ENCODE peak calls at places on chromosome 9, in four cellular contexts. O is SJSA1, P is thoracic aorta, F is mammary epithelial cell. R is an unnamed sample.

GRCh38 chr9:131845286-131846011 is 105.6 kb upstream of the RAPGEF1 start:
- DNase-seq in F (no peak), P (no peak), O (no peak), R (no peak)

GRCh38 chr9:82923410-82924242 is 139.3 kb downstream of the RASEF start:
- DNase-seq in F (peak; percentile 11), O (no peak), P (no peak), R (no peak)

GRCh38 chr9:85046475-85046874 is 376.9 kb downstream of the NTRK2 start:
- DNase-seq in F (no peak), O (no peak), P (no peak), R (no peak)

GRCh38 chr9:94913550-94913949 is 187.1 kb downstream of the AOPEP start:
- DNase-seq in O (no peak), F (no peak), P (no peak), R (no peak)

GRCh38 chr9:6383551-6384225 is 29.3 kb upstream of the UHRF2 start:
- DNase-seq in F (peak; percentile 32), O (no peak), P (no peak), R (no peak)

GRCh38 chr9:120928015-120928719 is 1.6 kb upstream of the TRAF1 start:
- DNase-seq in O (no peak), P (no peak), F (no peak), R (peak; percentile 39)

GRCh38 chr9:134366223-134367031 is 40.2 kb downstream of the RXRA start:
- DNase-seq in O (peak; percentile 82), P (peak; percentile 67), F (peak; percentile 58), R (peak; percentile 93)

GRCh38 chr9:109912082-109912581 is 132.1 kb downstream of the PALM2AKAP2 start:
- DNase-seq in F (no peak), P (no peak), O (peak; percentile 75), R (no peak)

GRCh38 chr9:134061019-134061687 is 6.7 kb downstream of the BRD3 start:
- DNase-seq in P (no peak), O (no peak), F (no peak), R (no peak)

GRCh38 chr9:19931066-19931465 is 142.2 kb upstream of the SLC24A2 start:
- DNase-seq in P (no peak), O (no peak), F (no peak), R (no peak)

GRCh38 chr9:124133752-124134151 is 122.2 kb downstream of the LHX2 start:
- DNase-seq in F (no peak), P (no peak), O (peak; percentile 36), R (peak; percentile 26)

GRCh38 chr9:93168581-93168980 is 15.4 kb upstream of the WNK2 start:
- DNase-seq in F (no peak), O (no peak), P (no peak), R (no peak)

GRCh38 chr9:122097679-122098315 is 4.7 kb upstream of the TTLL11 start:
- DNase-seq in F (no peak), O (no peak), P (no peak), R (no peak)

GRCh38 chr9:10232352-10232930 is 380.4 kb downstream of the PTPRD start:
- DNase-seq in F (no peak), O (no peak), P (no peak), R (no peak)

GRCh38 chr9:32886021-32886420 is 102.7 kb downstream of the TMEM215 start:
- DNase-seq in O (no peak), P (no peak), F (no peak), R (no peak)

GRCh38 chr9:34363619-34364351 is 12.9 kb downstream of the MYORG start:
- DNase-seq in F (no peak), O (no peak), P (no peak), R (no peak)

GRCh38 chr9:19386469-19387044 is 6.5 kb upstream of the RPS6 start:
- DNase-seq in P (no peak), F (no peak), O (no peak), R (no peak)

GRCh38 chr9:121566401-121567141 is 66.9 kb upstream of the GGTA1 start:
- DNase-seq in O (no peak), F (peak; percentile 50), P (peak; percentile 55), R (no peak)

GRCh38 chr9:97403746-97404316 is 8.1 kb upstream of the TDRD7 start:
- DNase-seq in O (no peak), F (no peak), P (no peak), R (no peak)

GRCh38 chr9:38162332-38162985 is 93.4 kb upstream of the SHB start:
- DNase-seq in P (no peak), O (no peak), F (no peak), R (no peak)

GRCh38 chr9:447230-448025 is 232.8 kb downstream of the DOCK8 start:
- DNase-seq in O (no peak), F (peak; percentile 97), P (no peak), R (no peak)

GRCh38 chr9:106860731-106861584 is 2.0 kb upstream of the ZNF462 start:
- DNase-seq in O (peak; percentile 73), F (peak; percentile 60), P (no peak), R (peak; percentile 13)

GRCh38 chr9:129995409-129996160 is 47.4 kb downstream of the FNBP1 start:
- DNase-seq in O (no peak), F (peak; percentile 76), P (no peak), R (no peak)

GRCh38 chr9:3674561-3674960 is 148.8 kb upstream of the RFX3 start:
- DNase-seq in O (no peak), P (no peak), F (no peak), R (no peak)

GRCh38 chr9:87107072-87107471 is 159.8 kb upstream of the GAS1 start:
- DNase-seq in P (no peak), F (peak; percentile 93), O (no peak), R (no peak)

GRCh38 chr9:122051401-122052346 is 41.4 kb downstream of the TTLL11 start:
- DNase-seq in P (no peak), O (no peak), F (peak; percentile 9), R (no peak)

GRCh38 chr9:106643211-106643930 is 219.6 kb upstream of the ZNF462 start:
- DNase-seq in F (no peak), P (no peak), O (no peak), R (no peak)

GRCh38 chr9:123174887-123175518 is 93.4 kb downstream of the STRBP start:
- DNase-seq in F (no peak), O (no peak), P (no peak), R (no peak)

GRCh38 chr9:113776194-113776593 is 99.9 kb upstream of the ZNF618 start:
- DNase-seq in F (no peak), O (no peak), P (no peak), R (no peak)

GRCh38 chr9:137817236-137818200 is 60.1 kb upstream of the CACNA1B start:
- DNase-seq in P (no peak), O (no peak), F (no peak), R (no peak)

GRCh38 chr9:92328225-92328624 is 2.5 kb downstream of the CENPP start:
- DNase-seq in P (no peak), O (peak; percentile 10), F (peak; percentile 31), R (no peak)

GRCh38 chr9:68775003-68775730 is 70.1 kb downstream of the PIP5K1B start:
- DNase-seq in F (peak; percentile 32), P (no peak), O (no peak), R (no peak)
- H3K4me1 ChIP-seq in F (peaks cover 5% of the 10 kb centered on the region), P (peaks cover 49% of the 10 kb centered on the region), O (peaks cover 6% of the 10 kb centered on the region), R (no peaks in the 10 kb centered on the region)

DNA sequence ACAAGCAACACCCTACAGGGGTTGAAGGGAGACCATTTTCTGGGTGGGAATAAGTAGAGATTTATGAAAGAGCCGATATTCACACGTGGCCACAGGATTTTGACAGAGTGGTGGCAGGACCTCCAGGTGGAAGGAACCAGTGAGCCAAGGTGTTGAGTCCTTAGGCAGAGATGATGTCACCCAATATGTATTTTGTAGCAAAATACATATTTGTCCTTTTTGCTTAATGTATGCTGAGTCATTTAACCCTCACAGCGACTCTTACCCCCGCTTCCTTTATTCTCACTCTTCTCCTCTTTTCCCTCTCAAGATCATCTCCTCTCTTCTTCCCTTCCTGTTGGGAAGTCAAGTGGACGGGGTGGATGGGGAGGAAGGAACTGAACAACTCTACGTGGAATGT is 215.7 kb upstream of the S1PR3 start:
- DNase-seq in P (no peak), F (peak; percentile 69), O (no peak), R (no peak)
- H3K27ac ChIP-seq in P (peak overlapping the region; percentile 37), F (peak overlapping the region; percentile 83), O (peak overlapping the region; percentile 89), R (no peak overlapping the region)

GRCh38 chr9:14300588-14300987 is 13.4 kb downstream of the NFIB start:
- DNase-seq in O (no peak), F (no peak), P (no peak), R (no peak)

GRCh38 chr9:14301006-14301405 is 12.9 kb downstream of the NFIB start:
- DNase-seq in O (no peak), F (no peak), P (no peak), R (no peak)

GRCh38 chr9:14302405-14302804 is 11.5 kb downstream of the NFIB start:
- DNase-seq in P (no peak), O (no peak), F (no peak), R (no peak)

GRCh38 chr9:14303110-14303509 is 10.8 kb downstream of the NFIB start:
- DNase-seq in F (no peak), P (no peak), O (no peak), R (no peak)

GRCh38 chr9:14301582-14301981 is 12.4 kb downstream of the NFIB start:
- DNase-seq in F (no peak), P (no peak), O (no peak), R (no peak)
- H3K4me3 ChIP-seq in F (no peak overlapping the region), P (peak overlapping the region; percentile 45), O (no peak overlapping the region), R (no peak overlapping the region)

GRCh38 chr9:81559197-81559596 is 130.2 kb downstream of the TLE1 start:
- DNase-seq in P (no peak), F (no peak), O (no peak), R (no peak)

GRCh38 chr9:81562221-81563019 is 126.9 kb downstream of the TLE1 start:
- DNase-seq in O (peak; percentile 42), P (no peak), F (peak; percentile 91), R (no peak)

GRCh38 chr9:81559741-81560140 is 129.6 kb downstream of the TLE1 start:
- DNase-seq in O (peak; percentile 94), F (peak; percentile 88), P (no peak), R (no peak)

GRCh38 chr9:81563020-81563407 is 126.3 kb downstream of the TLE1 start:
- DNase-seq in F (no peak), O (no peak), P (no peak), R (no peak)

DNA sequence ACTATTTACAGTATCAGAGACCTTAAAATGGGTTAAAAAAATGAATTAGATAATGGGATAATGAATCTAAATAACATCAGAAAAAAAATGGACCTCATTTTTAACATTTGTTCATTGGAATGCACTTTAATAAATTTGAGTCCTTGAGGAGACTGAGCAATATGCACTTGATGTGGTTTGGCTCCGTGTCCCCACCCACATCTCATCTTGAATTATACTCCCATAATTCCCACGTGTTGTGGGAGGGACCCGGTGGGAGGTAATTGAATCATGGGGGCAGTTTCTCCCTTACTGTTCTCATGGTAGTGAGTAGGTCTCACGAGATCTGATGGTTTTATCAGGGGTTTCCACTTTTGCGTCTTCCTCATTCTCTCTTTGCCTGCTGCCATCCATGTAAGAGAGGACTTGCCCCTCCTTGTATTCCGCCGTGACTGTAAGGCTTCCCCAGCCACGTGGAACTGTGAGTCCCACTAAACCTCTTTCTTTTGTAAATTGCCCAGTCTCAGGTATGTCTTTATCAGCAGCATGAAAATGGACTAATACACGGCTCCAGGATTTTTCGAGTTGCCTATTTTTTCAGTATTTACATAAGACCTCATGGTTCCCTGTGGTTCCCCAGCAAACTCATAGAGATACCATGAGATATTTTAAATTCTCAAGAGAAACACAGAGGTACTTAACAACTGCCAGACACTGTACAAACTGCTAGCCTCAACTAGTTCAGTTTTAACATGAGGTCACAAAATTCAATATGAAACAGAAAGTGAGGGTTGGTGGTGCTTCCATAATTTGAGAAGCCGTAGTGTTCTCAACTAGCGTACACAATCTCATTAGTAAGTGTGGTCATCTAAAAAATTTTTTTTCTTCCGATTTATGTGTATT is 128.3 kb downstream of the TLE1 start:
- DNase-seq in F (peak; percentile 32), P (no peak), O (no peak), R (no peak)
- H3K4me1 ChIP-seq in F (peaks cover 60% of the 10 kb centered on the region), P (peaks cover 18% of the 10 kb centered on the region), O (peaks cover 61% of the 10 kb centered on the region), R (peaks cover 33% of the 10 kb centered on the region)

GRCh38 chr9:127796225-127796813 is 6.4 kb upstream of the FPGS start:
- DNase-seq in F (no peak), O (no peak), P (no peak), R (no peak)
- H3K27ac ChIP-seq in F (no peak overlapping the region), O (no peak overlapping the region), P (no peak overlapping the region), R (no peak overlapping the region)